ENCODE peak calls at places on chromosomes 12 and 14, in five cellular contexts. O is fibroblast of pulmonary artery, I is K562, W is PC-3, N is foreskin fibroblast. S is an unnamed sample.
A peak's percentile ranks its signal among the peaks of the same experiment; 100 is the strongest.

GRCh38 chr12:4649358-4649661 is 396 bp downstream of the NDUFA9 start:
- DNase-seq in O (no peak), I (no peak), W (no peak), N (no peak), S (no peak)

GRCh38 chr12:122961551-122962329 is 4.5 kb downstream of the ABCB9 start:
- DNase-seq in O (no peak), I (no peak), W (no peak), N (no peak), S (peak; percentile 38)

GRCh38 chr12:5692850-5693249 is 252.2 kb downstream of the ANO2 start:
- DNase-seq in O (no peak), I (no peak), W (no peak), N (no peak), S (no peak)

GRCh38 chr12:47276253-47277070 is 196.7 kb upstream of the AMIGO2 start:
- DNase-seq in O (peak; percentile 87), I (peak; percentile 59), W (peak; percentile 90), N (peak; percentile 54), S (peak; percentile 95)

GRCh38 chr12:66753810-66754209 is 74.9 kb upstream of the GRIP1 start:
- DNase-seq in O (no peak), I (no peak), W (no peak), N (no peak), S (no peak)

GRCh38 chr12:105888696-105889095 is 250.1 kb downstream of the NUAK1 start:
- DNase-seq in O (peak; percentile 40), I (no peak), W (no peak), N (no peak), S (no peak)

GRCh38 chr14:100899841-100900771 is 3.4 kb downstream of the RTL1 start:
- DNase-seq in O (no peak), I (peak; percentile 37), W (peak; percentile 26), N (no peak), S (no peak)

GRCh38 chr14:101228949-101229541 is 325.5 kb upstream of the RTL1 start:
- DNase-seq in O (no peak), I (no peak), W (no peak), N (no peak), S (no peak)

GRCh38 chr12:65532162-65532561 is 253.7 kb downstream of the MSRB3 start:
- DNase-seq in O (peak; percentile 49), I (no peak), W (peak; percentile 16), N (peak; percentile 88), S (no peak)

GRCh38 chr12:54140958-54141388 is 47.8 kb downstream of the SMUG1 start:
- DNase-seq in O (no peak), I (no peak), W (no peak), N (peak; percentile 70), S (no peak)

GRCh38 chr12:105084251-105085250 is at the start of gene ALDH1L2:
- DNase-seq in O (peak; percentile 91), I (peak; percentile 84), W (peak; percentile 82), N (peak; percentile 97), S (peak; percentile 93)

GRCh38 chr12:49987620-49988303 is 15.0 kb downstream of the AQP6 start:
- DNase-seq in O (no peak), I (no peak), W (no peak), N (no peak), S (no peak)

DNA sequence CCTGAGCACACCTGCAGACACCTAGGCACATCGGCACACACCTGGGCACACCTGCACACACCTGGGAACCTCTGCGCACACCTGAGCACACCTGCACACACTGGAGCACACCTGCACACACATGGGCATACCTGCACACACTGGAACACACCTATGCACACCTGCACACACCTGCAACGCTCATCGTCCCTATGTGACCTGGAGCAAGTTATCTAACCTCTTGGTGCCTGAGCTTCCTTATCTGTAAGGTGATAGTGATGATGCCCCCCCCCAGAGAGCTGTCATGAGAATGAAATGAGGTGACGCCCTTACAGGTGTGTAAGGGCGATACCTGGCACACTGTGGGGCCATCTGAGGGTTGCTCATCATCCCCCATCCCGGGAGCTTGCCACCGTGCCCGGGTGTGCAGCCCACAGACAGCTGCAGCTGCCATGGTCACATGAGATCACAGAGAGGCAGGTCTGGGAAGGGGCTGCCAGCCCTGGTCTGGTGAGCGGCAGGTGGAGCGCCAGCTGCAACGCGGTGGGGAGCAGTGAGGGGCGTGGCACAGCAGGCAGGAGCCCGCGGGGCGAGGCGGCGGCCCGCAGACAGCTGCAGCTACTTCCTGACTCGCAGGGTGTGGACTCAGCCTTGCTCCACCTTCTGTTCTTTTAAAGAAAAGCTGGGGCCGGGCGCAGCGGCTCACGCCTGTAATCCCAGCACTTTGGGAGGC is 59.9 kb upstream of the FBRSL1 start:
- DNase-seq in O (no peak), I (peak; percentile 49), W (peak; percentile 67), N (peak; percentile 36), S (peak; percentile 60)
- TF ChIP-seq CTCF in O (no peak), I (no peak), W (no peak), N (no peak), S (no peak)

DNA sequence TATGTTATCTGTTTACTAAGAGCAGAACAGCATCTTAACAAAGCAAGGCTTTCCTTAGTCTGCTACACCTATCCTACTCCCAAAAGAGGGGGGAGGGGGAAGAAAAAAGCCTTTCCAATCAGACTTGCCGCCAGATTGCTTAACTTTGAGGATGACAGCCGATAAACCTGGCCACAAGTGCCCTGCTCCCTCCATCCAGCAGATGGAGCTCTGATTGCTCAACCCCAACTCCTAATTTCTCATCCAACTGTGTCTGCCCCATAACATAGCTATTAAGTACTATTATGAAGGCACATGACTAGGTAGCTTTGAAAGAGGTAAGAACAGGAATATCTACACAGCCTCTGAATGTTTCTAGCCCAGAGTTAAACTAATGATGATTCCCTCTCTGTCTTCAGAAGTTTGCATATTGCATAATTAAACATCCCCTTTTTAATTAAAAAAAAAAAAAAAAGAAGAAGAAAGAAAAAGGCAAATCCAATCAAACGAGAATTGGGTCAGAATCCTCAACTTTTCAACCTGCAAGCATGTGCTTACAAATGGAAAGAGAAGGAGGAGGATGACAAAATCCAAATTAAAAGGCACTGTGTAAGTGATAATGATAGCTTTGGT is 247.4 kb downstream of the GALC start:
- DNase-seq in O (peak; percentile 47), I (peak; percentile 8), W (peak; percentile 39), N (peak; percentile 51), S (peak; percentile 68)
- TF ChIP-seq CTCF in O (peak; percentile 67), I (peak; percentile 27), W (peak; percentile 61), N (peak; percentile 69), S (peak; percentile 78)

GRCh38 chr12:48969847-48970701 is 1.5 kb downstream of the WNT10B start:
- DNase-seq in O (no peak), I (peak; percentile 48), W (no peak), N (peak; percentile 49), S (no peak)
- TF ChIP-seq CTCF in O (no peak), I (no peak), W (no peak), N (no peak), S (no peak)

GRCh38 chr14:104075530-104076151 is 9.9 kb upstream of the ASPG start:
- DNase-seq in O (peak; percentile 8), I (no peak), W (peak; percentile 63), N (peak; percentile 37), S (peak; percentile 18)
- TF ChIP-seq CTCF in O (peak; percentile 49), I (peak; percentile 34), W (peak; percentile 84), N (no peak), S (peak; percentile 58)

S was measured in epithelial cell of esophagus.